ENCODE peak calls at places on chromosome 5, in eight cellular contexts. D is mammary epithelial cell, A is lower lobe of right lung, Y is HCT116, G is cardiac muscle cell, B is mesendoderm, M is coronary artery, I is PC-9. N is an unnamed sample.

GRCh38 chr5:82591021-82591515 is 312.9 kb upstream of the RPS23 start:
- DNase-seq in A (no peak), Y (no peak), G (no peak), B (no peak), M (no peak), I (no peak), D (peak; percentile 35), N (no peak)

GRCh38 chr5:19855453-19855852 is 132.5 kb downstream of the CDH18 start:
- DNase-seq in Y (no peak), B (no peak), I (no peak), D (no peak), M (no peak), A (no peak), G (no peak), N (no peak)

GRCh38 chr5:177332031-177332895 is 19.2 kb downstream of the LMAN2 start:
- DNase-seq in B (no peak), A (peak; percentile 32), D (no peak), I (no peak), M (no peak), G (no peak), Y (no peak), N (peak; percentile 61)

GRCh38 chr5:123450641-123451421 is 27.6 kb upstream of the CEP120 start:
- DNase-seq in Y (no peak), B (no peak), M (no peak), A (no peak), D (peak; percentile 32), G (peak; percentile 65), I (no peak), N (no peak)

GRCh38 chr5:19928556-19929421 is 59.2 kb downstream of the CDH18 start:
- DNase-seq in B (peak; percentile 29), I (no peak), D (peak; percentile 93), A (no peak), G (no peak), M (no peak), Y (no peak), N (no peak)

GRCh38 chr5:154034944-154035343 is 3.8 kb downstream of the FAM114A2 start:
- DNase-seq in G (no peak), B (no peak), A (no peak), Y (no peak), I (no peak), D (no peak), M (no peak), N (no peak)

GRCh38 chr5:102617187-102617856 is 118.5 kb upstream of the SLCO6A1 start:
- DNase-seq in B (no peak), I (no peak), A (no peak), M (no peak), Y (no peak), D (no peak), G (no peak), N (no peak)

GRCh38 chr5:61352612-61353156 is 20.6 kb downstream of the ZSWIM6 start:
- DNase-seq in D (no peak), B (no peak), I (no peak), M (no peak), Y (no peak), G (no peak), A (no peak), N (no peak)

GRCh38 chr5:133580618-133581017 is 31.7 kb downstream of the FSTL4 start:
- DNase-seq in G (no peak), D (no peak), B (peak; percentile 16), I (no peak), Y (no peak), M (no peak), A (no peak), N (no peak)

GRCh38 chr5:112923148-112923917 is 1.3 kb upstream of the REEP5 start:
- DNase-seq in Y (no peak), I (no peak), M (no peak), B (peak; percentile 42), D (no peak), G (no peak), A (no peak), N (no peak)

GRCh38 chr5:116361171-116361967 is 213.3 kb downstream of the SEMA6A start:
- DNase-seq in G (peak; percentile 58), Y (no peak), I (no peak), A (peak; percentile 51), B (peak; percentile 87), M (no peak), D (no peak), N (no peak)

GRCh38 chr5:91243859-91244258 is 139.3 kb downstream of the ARRDC3 start:
- DNase-seq in B (no peak), I (no peak), D (no peak), Y (no peak), M (no peak), A (no peak), G (no peak), N (no peak)

GRCh38 chr5:139495644-139496435 is 13.3 kb upstream of the STING1 start:
- DNase-seq in I (peak; percentile 31), A (no peak), Y (no peak), G (no peak), M (no peak), B (no peak), D (peak; percentile 75), N (no peak)

GRCh38 chr5:176620333-176620981 is 9.9 kb downstream of the SNCB start:
- DNase-seq in A (no peak), Y (no peak), G (no peak), I (no peak), B (peak; percentile 56), D (no peak), M (no peak), N (peak; percentile 52)

GRCh38 chr5:133364916-133365315 is 247.4 kb downstream of the FSTL4 start:
- DNase-seq in A (no peak), D (no peak), I (no peak), M (no peak), Y (no peak), G (no peak), B (no peak), N (no peak)

GRCh38 chr5:150600951-150601773 is 39.3 kb upstream of the SYNPO start:
- DNase-seq in M (no peak), I (no peak), D (peak; percentile 18), B (no peak), G (no peak), A (peak; percentile 43), Y (no peak), N (no peak)

GRCh38 chr5:116479776-116480675 is 94.6 kb downstream of the SEMA6A start:
- DNase-seq in G (no peak), B (no peak), A (no peak), Y (no peak), D (no peak), M (no peak), I (no peak), N (no peak)

GRCh38 chr5:168328804-168329203 is 37.4 kb downstream of the WWC1 start:
- DNase-seq in I (no peak), B (peak; percentile 98), Y (no peak), A (no peak), G (peak; percentile 72), D (no peak), M (no peak), N (no peak)

GRCh38 chr5:102797485-102797884 is 42.4 kb downstream of the PAM start:
- DNase-seq in Y (no peak), I (no peak), A (no peak), M (no peak), B (no peak), G (no peak), D (no peak), N (no peak)

GRCh38 chr5:96823900-96824351 is 16.2 kb upstream of the ERAP1 start:
- DNase-seq in G (no peak), D (peak; percentile 99), B (no peak), I (peak; percentile 49), M (no peak), Y (no peak), A (no peak), N (no peak)

GRCh38 chr5:64331597-64332277 is 166.1 kb downstream of the RNF180 start:
- DNase-seq in Y (no peak), D (no peak), A (peak; percentile 59), I (no peak), B (no peak), M (peak; percentile 71), G (no peak), N (no peak)

GRCh38 chr5:84384604-84385575 is at the start of gene EDIL3:
- DNase-seq in I (peak; percentile 9), B (peak; percentile 64), A (peak; percentile 53), D (peak; percentile 5), G (peak; percentile 80), Y (no peak), M (peak; percentile 76), N (peak; percentile 56)

GRCh38 chr5:74409166-74409706 is 231.3 kb downstream of the ENC1 start:
- DNase-seq in G (no peak), D (no peak), M (no peak), B (no peak), I (no peak), A (no peak), Y (no peak), N (no peak)

GRCh38 chr5:172245823-172246222 is 37.7 kb downstream of the UBTD2 start:
- DNase-seq in B (no peak), A (no peak), G (no peak), I (no peak), D (no peak), M (no peak), Y (no peak), N (no peak)
- H3K27ac ChIP-seq in B (no peak overlapping the region), A (no peak overlapping the region), G (no peak overlapping the region), I (no peak overlapping the region), D (no peak overlapping the region), M (no peak overlapping the region), Y (no peak overlapping the region), N (no peak overlapping the region)

DNA sequence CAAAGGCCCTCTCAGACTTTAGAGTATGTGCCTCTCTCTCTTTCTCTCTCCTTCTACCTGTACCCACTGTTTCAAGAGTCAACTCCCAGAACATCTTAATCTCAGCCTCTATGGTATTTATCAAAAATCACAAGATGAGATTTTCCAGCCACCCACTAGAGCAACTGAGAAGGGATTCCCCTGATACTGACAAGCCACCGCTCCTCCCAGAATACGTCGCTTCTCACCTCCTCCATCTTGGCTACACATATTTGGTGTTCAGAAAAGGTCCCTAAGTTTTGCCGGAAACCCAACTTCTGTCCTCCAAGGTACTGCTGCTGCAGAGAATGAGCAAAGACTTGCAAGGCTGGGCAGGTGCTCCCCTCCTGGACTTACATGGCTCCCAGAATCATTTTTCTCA is 6.1 kb downstream of the GARIN3 start:
- DNase-seq in G (no peak), B (no peak), D (no peak), A (no peak), Y (no peak), M (no peak), I (no peak), N (no peak)
- H3K27ac ChIP-seq in G (no peak overlapping the region), B (no peak overlapping the region), D (no peak overlapping the region), A (no peak overlapping the region), Y (no peak overlapping the region), M (no peak overlapping the region), I (no peak overlapping the region), N (no peak overlapping the region)

GRCh38 chr5:142881727-142882126 is 111.5 kb downstream of the ARHGAP26 start:
- DNase-seq in B (peak; percentile 72), A (no peak), G (no peak), D (no peak), M (peak; percentile 71), Y (no peak), I (no peak), N (no peak)
- H3K27ac ChIP-seq in B (no peak overlapping the region), A (no peak overlapping the region), G (no peak overlapping the region), D (no peak overlapping the region), M (peak overlapping the region; percentile 76), Y (no peak overlapping the region), I (no peak overlapping the region), N (peak overlapping the region; percentile 61)

DNA sequence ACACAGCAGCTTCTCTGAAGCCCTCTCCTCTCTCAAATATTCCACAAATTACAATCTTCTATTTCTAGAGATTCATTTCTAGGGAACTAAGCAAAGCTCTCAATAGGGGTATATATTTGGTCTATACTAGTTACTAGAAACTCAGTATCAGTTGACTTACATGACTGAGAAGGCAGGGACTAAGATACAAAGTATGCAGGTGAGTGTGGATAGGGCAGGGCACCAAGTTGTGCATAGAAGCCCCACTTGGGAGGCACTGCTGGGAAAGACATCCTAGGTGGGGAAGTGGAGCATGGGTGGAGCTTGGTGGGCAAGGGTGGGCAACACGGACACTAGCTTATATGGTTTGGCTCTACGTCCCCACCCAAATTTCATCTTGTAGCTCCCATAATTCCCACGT is 148.1 kb upstream of the RASA1 start:
- DNase-seq in D (no peak), Y (no peak), M (no peak), G (no peak), A (no peak), B (no peak), I (no peak), N (no peak)
- H3K27ac ChIP-seq in D (peak overlapping the region; percentile 96), Y (peak overlapping the region; percentile 51), M (no peak overlapping the region), G (no peak overlapping the region), A (no peak overlapping the region), B (no peak overlapping the region), I (peak overlapping the region; percentile 92), N (no peak overlapping the region)

N was measured in left lung.